ENCODE peak calls at places on chromosomes 5 and 9, in four cellular contexts. R is heart left ventricle, L is Panc1, V is WERI-Rb-1. U is an unnamed sample.

GRCh38 chr9:83219924-83220438 is 157.0 kb upstream of the RASEF start:
- DNase-seq in R (no peak), L (no peak), V (no peak), U (no peak)

GRCh38 chr9:131426545-131426944 is 32.7 kb downstream of the PRRC2B start:
- DNase-seq in R (no peak), L (no peak), V (no peak), U (no peak)

GRCh38 chr9:120935383-120935857 is 8.8 kb upstream of the TRAF1 start:
- DNase-seq in R (peak), L (no peak), V (no peak), U (peak)

GRCh38 chr5:179986328-179986727 is 78.6 kb upstream of the TBC1D9B start:
- DNase-seq in R (no peak), L (peak), V (no peak), U (no peak)

GRCh38 chr9:134493471-134494272 is 147.9 kb upstream of the COL5A1 start:
- DNase-seq in R (no peak), L (no peak), V (no peak), U (no peak)

GRCh38 chr5:123559434-123559775 is 47.4 kb downstream of the CSNK1G3 start:
- DNase-seq in R (no peak), L (no peak), V (no peak), U (no peak)

GRCh38 chr5:170429014-170429413 is 39.8 kb upstream of the KCNMB1 start:
- DNase-seq in R (no peak), L (no peak), V (no peak), U (no peak)

GRCh38 chr9:2229109-2229733 is 214.1 kb downstream of the SMARCA2 start:
- DNase-seq in R (no peak), L (no peak), V (no peak), U (no peak)

GRCh38 chr5:172659909-172660628 is 19.0 kb downstream of the NEURL1B start:
- DNase-seq in R (peak), L (no peak), V (peak), U (peak)

GRCh38 chr9:136618578-136619547 is 43.9 kb upstream of the EGFL7 start:
- DNase-seq in R (no peak), L (no peak), V (no peak), U (no peak)

GRCh38 chr9:116233160-116233530 is 79.6 kb downstream of the PAPPA start:
- DNase-seq in R (no peak), L (no peak), V (no peak), U (no peak)

GRCh38 chr5:74252033-74252430 is 388.5 kb downstream of the ENC1 start:
- DNase-seq in R (no peak), L (no peak), V (no peak), U (no peak)

GRCh38 chr5:8686707-8687106 is 817.8 kb downstream of the MTRR start:
- DNase-seq in R (no peak), L (no peak), V (no peak), U (no peak)

GRCh38 chr5:174612686-174613085 is 111.7 kb upstream of the MSX2 start:
- DNase-seq in R (no peak), L (no peak), V (no peak), U (no peak)

GRCh38 chr5:15304914-15305834 is 194.8 kb upstream of the FBXL7 start:
- DNase-seq in R (no peak), L (no peak), V (no peak), U (no peak)

GRCh38 chr5:159993194-159993593 is 15.7 kb upstream of the TTC1 start:
- DNase-seq in R (no peak), L (no peak), V (no peak), U (no peak)

GRCh38 chr5:176995896-176996767 is 10.4 kb downstream of the UIMC1 start:
- DNase-seq in R (no peak), L (no peak), V (no peak), U (no peak)

GRCh38 chr5:109907751-109908150 is 218.0 kb downstream of the MAN2A1 start:
- DNase-seq in R (no peak), L (no peak), V (no peak), U (no peak)

GRCh38 chr5:132110930-132111329 is 37.3 kb downstream of the CSF2 start:
- DNase-seq in R (no peak), L (no peak), V (no peak), U (no peak)

GRCh38 chr5:124036786-124037185 is 524.8 kb downstream of the CSNK1G3 start:
- DNase-seq in R (no peak), L (no peak), V (no peak), U (no peak)

GRCh38 chr5:5683174-5683573 is 260.7 kb downstream of the ICE1 start:
- DNase-seq in R (no peak), L (no peak), V (no peak), U (no peak)

GRCh38 chr9:8962084-8962483 is 1162.5 kb upstream of the DMAC1 start:
- DNase-seq in R (no peak), L (no peak), V (no peak), U (no peak)

GRCh38 chr9:134218230-134218629 is 53.9 kb upstream of the RNU6ATAC start:
- DNase-seq in R (no peak), L (no peak), V (no peak), U (no peak)

GRCh38 chr9:95089916-95090791 is 227.4 kb downstream of the FANCC start:
- DNase-seq in R (peak), L (no peak), V (no peak), U (no peak)

GRCh38 chr9:21728781-21729180 is 73.7 kb upstream of the MTAP start:
- DNase-seq in R (no peak), L (no peak), V (no peak), U (no peak)

GRCh38 chr9:109307380-109308240 is 13.2 kb downstream of the EPB41L4B start:
- DNase-seq in R (no peak), L (no peak), V (no peak), U (no peak)

GRCh38 chr9:136726631-136727191 is 14.3 kb downstream of the DIPK1B start:
- DNase-seq in R (no peak), L (peak), V (no peak), U (no peak)

GRCh38 chr5:138448481-138449398 is 9.9 kb downstream of the REEP2 start:
- DNase-seq in R (no peak), L (no peak), V (no peak), U (peak)

GRCh38 chr5:128850049-128850448 is 115.2 kb upstream of the SLC27A6 start:
- DNase-seq in R (no peak), L (no peak), V (no peak), U (no peak)

GRCh38 chr5:179816401-179817070 is 4.2 kb upstream of the SQSTM1 start:
- DNase-seq in R (no peak), L (no peak), V (no peak), U (peak)

GRCh38 chr5:128813317-128813716 is 152.0 kb upstream of the SLC27A6 start:
- DNase-seq in R (no peak), L (no peak), V (no peak), U (no peak)

GRCh38 chr5:136805466-136805865 is 440.1 kb upstream of the TRPC7 start:
- DNase-seq in R (no peak), L (no peak), V (no peak), U (no peak)
- TF ChIP-seq CTCF in R (no peak), L (peak), V (peak), U (no peak)

GRCh38 chr5:65034782-65035181 is 266.1 kb downstream of the CWC27 start:
- DNase-seq in R (no peak), L (no peak), V (peak), U (no peak)
- H3K4me3 ChIP-seq in R (peak), L (peak), V (peak), U (no peak)

DNA sequence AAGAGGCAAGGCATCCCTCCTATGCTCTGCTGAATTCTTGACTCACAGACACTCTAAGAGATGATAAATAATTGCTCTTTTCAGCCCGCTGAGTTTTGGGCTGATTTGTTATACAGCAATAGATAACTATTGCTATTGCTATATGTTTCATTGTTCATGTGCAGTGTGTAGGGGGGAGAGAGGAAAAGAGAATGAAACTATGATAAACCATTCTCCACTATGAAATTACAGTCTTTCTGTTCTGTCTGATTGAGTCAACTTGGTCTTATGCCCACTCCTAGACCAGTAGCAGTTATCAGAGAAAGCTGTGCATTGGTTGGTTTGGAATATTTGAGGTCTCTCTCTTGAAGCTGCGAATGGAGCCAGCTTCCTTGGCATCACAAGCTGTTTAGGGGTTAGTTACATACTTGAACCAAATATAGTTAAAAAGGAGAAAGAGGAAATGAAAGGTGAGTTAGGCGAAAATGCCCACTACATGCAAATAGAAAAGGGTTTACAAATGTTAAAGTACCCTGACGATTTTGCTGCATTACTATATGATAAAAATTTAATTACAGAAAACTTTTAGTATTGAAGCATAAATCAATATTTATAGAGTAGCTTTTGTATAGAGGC is 136.3 kb upstream of the ACTBL2 start:
- DNase-seq in R (no peak), L (no peak), V (no peak), U (no peak)
- TF ChIP-seq CTCF in R (no peak), L (no peak), V (no peak), U (no peak)

DNA sequence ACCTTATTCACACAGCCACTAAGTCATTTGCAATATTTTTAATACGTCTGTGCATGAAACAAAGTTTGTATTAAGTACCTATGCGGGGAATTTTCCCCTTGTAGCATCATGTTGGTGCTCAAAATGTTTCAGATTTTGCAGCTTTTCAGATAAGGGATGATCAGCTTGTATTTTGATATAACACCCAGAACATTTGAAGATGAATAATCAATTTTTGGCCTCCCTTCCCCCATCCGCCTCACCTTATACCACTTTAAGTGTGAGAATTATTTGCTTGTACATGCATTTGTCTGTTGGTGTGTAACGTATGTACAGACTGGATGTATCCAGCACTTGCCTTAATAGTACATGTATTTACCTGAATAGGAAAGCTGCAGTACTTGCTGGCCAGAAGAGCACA is 1.7 kb downstream of the JAK2 start:
- DNase-seq in R (no peak), L (no peak), V (no peak), U (no peak)
- H3K4me3 ChIP-seq in R (no peak), L (peak), V (no peak), U (no peak)

GRCh38 chr9:127418037-127418471 is 6.1 kb upstream of the ZNF79 start:
- DNase-seq in R (no peak), L (no peak), V (peak), U (no peak)
- TF ChIP-seq CTCF in R (no peak), L (no peak), V (peak), U (no peak)

U was measured in adrenal gland.